ENCODE peak calls at places on chromosomes 13 and 19, in seven cellular contexts. Y, H, A, P, U, S and Q are unnamed samples.

GRCh38 chr13:99736541-99736940 is 235.0 kb downstream of the ZIC5 start:
- DNase-seq in A (no peak), Y (no peak), P (no peak), U (no peak), S (no peak), H (no peak), Q (no peak)

GRCh38 chr19:33171222-33171795 is 22.8 kb upstream of the LRP3 start:
- DNase-seq in Y (no peak), H (no peak), S (no peak), P (no peak), A (no peak), U (no peak), Q (no peak)

GRCh38 chr19:16589917-16590316 is 17.7 kb upstream of the SLC35E1 start:
- DNase-seq in U (no peak), A (no peak), P (no peak), Y (no peak), S (no peak), H (no peak), Q (no peak)

GRCh38 chr13:106851251-106851650 is 283.3 kb upstream of the ARGLU1 start:
- DNase-seq in H (no peak), S (no peak), U (no peak), P (no peak), A (no peak), Y (no peak), Q (no peak)

GRCh38 chr13:94061316-94061715 is 418.2 kb downstream of the DCT start:
- DNase-seq in U (no peak), Y (no peak), S (no peak), P (no peak), H (no peak), A (no peak), Q (no peak)

GRCh38 chr19:17339088-17339741 is 1.9 kb downstream of the GTPBP3 start:
- DNase-seq in U (no peak), P (no peak), H (no peak), Y (no peak), S (no peak), A (no peak), Q (no peak)

GRCh38 chr19:35986664-35987570 is 8.1 kb upstream of the SDHAF1 start:
- DNase-seq in A (no peak), S (peak; percentile 32), P (no peak), H (no peak), U (no peak), Y (peak; percentile 62), Q (peak; percentile 33)

GRCh38 chr19:17357078-17357666 is 19.8 kb downstream of the GTPBP3 start:
- DNase-seq in S (no peak), H (no peak), U (no peak), Y (no peak), P (no peak), A (no peak), Q (no peak)

GRCh38 chr19:33705860-33706259 is 84.1 kb downstream of the CHST8 start:
- DNase-seq in Y (no peak), U (no peak), P (no peak), H (no peak), A (no peak), S (no peak), Q (no peak)

GRCh38 chr19:8302357-8302691 is 5.8 kb downstream of the CD320 start:
- DNase-seq in U (peak; percentile 15), A (no peak), S (peak; percentile 10), Y (peak; percentile 71), P (no peak), H (peak; percentile 5), Q (no peak)

GRCh38 chr19:21588202-21588601 is 82.8 kb downstream of the ZNF429 start:
- DNase-seq in Y (no peak), S (peak; percentile 49), H (no peak), U (no peak), P (no peak), A (no peak), Q (no peak)

GRCh38 chr19:41456342-41456918 is 13.5 kb downstream of the ERICH4 start:
- DNase-seq in P (no peak), Y (no peak), A (no peak), H (no peak), S (no peak), U (peak; percentile 39), Q (no peak)

GRCh38 chr13:23828866-23829265 is 60.3 kb downstream of the MIPEP start:
- DNase-seq in S (no peak), Y (no peak), H (no peak), A (no peak), P (no peak), U (no peak), Q (no peak)

GRCh38 chr13:94251801-94252200 is 227.7 kb downstream of the DCT start:
- DNase-seq in H (peak; percentile 66), S (peak; percentile 27), A (no peak), Y (peak; percentile 59), P (no peak), U (no peak), Q (no peak)

GRCh38 chr13:83365723-83366122 is 516.6 kb downstream of the SLITRK1 start:
- DNase-seq in Y (no peak), A (no peak), H (no peak), S (no peak), U (no peak), P (no peak), Q (no peak)

GRCh38 chr13:112831196-112831595 is 137.8 kb upstream of the MCF2L start:
- DNase-seq in U (no peak), P (no peak), S (no peak), A (no peak), H (no peak), Y (no peak), Q (no peak)

DNA sequence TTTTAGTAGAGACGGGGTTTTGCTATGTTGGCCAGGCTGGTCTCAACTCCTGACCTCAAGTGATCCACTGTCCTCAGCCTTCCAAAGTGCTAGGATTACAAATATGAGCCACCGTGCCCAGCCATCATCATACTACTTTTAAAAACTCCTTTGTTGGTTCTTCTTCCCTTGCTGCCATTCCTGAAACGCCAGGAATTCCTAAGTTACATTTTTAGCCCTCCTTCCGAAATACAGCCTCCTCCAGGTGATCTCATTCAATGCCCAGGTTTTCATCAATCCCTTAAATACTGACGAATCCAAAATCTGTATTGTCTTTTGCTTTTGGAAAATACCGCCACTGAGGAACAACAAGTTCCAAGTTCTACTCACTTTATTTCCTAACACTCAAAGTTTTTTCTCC is 25.3 kb upstream of the EBPL start:
- DNase-seq in Y (no peak), A (no peak), U (no peak), S (no peak), H (no peak), P (no peak), Q (no peak)
- H3K36me3 ChIP-seq in Y (no peaks in the 10 kb centered on the region), A (peaks cover 7% of the 10 kb centered on the region), U (peaks cover under 1% of the 10 kb centered on the region), S (peaks cover 2% of the 10 kb centered on the region), H (no peaks in the 10 kb centered on the region), P (peaks cover 9% of the 10 kb centered on the region), Q (no peaks in the 10 kb centered on the region)

DNA sequence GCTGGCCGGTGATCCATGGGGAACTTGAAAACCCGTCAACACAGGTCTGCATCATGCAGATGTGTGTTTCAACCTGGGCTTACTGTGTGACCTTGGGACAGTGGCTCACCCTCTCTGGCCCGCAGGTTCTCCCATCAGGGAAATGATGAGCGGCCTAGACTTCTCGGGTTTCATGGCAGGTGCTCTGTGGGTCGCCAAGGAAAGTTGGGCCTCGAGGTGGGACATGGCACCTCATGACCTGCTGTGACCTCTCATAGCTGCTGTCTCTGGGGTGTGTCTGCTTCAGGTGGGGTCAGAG is 50.8 kb upstream of the NFIC start:
- DNase-seq in S (no peak), Y (no peak), A (no peak), H (no peak), P (no peak), U (no peak), Q (no peak)
- H3K27me3 ChIP-seq in S (no peaks in the 10 kb centered on the region), Y (peaks cover 55% of the 10 kb centered on the region), A (peaks cover under 1% of the 10 kb centered on the region), H (no peaks in the 10 kb centered on the region), P (peaks cover 10% of the 10 kb centered on the region), U (peaks cover 10% of the 10 kb centered on the region), Q (no peaks in the 10 kb centered on the region)

GRCh38 chr19:14150041-14150769 is 13.8 kb upstream of the ASF1B start:
- DNase-seq in P (no peak), H (no peak), U (no peak), S (no peak), A (no peak), Y (no peak), Q (no peak)
- H3K4me3 ChIP-seq in P (peak overlapping the region; percentile 59), H (no peak overlapping the region), U (peak overlapping the region; percentile 28), S (no peak overlapping the region), A (peak overlapping the region; percentile 60), Y (peak overlapping the region; percentile 22), Q (no peak overlapping the region)

GRCh38 chr19:51699170-51699569 is 6.0 kb downstream of the SPACA6 start:
- DNase-seq in S (no peak), U (no peak), P (no peak), H (no peak), A (no peak), Y (no peak), Q (no peak)

GRCh38 chr19:51696606-51697005 is 3.5 kb downstream of the SPACA6 start:
- DNase-seq in H (no peak), S (no peak), A (no peak), U (no peak), P (no peak), Y (no peak), Q (no peak)

GRCh38 chr19:51697169-51697776 is 4.1 kb downstream of the SPACA6 start:
- DNase-seq in Y (no peak), H (no peak), A (no peak), S (no peak), U (no peak), P (no peak), Q (no peak)

GRCh38 chr19:51695702-51696315 is 2.7 kb downstream of the SPACA6 start:
- DNase-seq in H (no peak), A (no peak), S (no peak), P (no peak), Y (no peak), U (no peak), Q (no peak)

DNA sequence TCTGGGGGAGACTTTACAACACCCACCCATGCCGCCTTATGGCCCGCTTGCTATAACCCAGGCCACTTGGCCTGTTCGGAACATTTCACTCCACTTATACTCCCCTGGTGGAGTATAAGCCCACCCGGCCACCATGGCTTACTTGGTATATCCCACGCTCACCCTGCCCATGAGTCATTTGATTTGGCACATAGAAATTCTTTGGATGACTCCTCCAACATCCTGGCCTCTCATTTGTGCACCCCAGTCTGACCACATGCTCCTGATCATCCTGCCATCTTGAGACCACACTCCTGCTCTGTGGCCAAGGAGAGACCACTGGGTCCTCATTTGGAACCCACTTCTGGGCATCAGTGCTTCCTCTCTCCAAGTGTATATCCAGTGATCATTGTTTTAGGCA is 5.2 kb downstream of the SPACA6 start:
- DNase-seq in U (no peak), S (no peak), A (no peak), Y (no peak), H (no peak), P (no peak), Q (no peak)
- H3K36me3 ChIP-seq in U (no peaks in the 10 kb centered on the region), S (no peaks in the 10 kb centered on the region), A (peaks cover 10% of the 10 kb centered on the region), Y (no peaks in the 10 kb centered on the region), H (no peaks in the 10 kb centered on the region), P (no peaks in the 10 kb centered on the region), Q (no peaks in the 10 kb centered on the region)

DNA sequence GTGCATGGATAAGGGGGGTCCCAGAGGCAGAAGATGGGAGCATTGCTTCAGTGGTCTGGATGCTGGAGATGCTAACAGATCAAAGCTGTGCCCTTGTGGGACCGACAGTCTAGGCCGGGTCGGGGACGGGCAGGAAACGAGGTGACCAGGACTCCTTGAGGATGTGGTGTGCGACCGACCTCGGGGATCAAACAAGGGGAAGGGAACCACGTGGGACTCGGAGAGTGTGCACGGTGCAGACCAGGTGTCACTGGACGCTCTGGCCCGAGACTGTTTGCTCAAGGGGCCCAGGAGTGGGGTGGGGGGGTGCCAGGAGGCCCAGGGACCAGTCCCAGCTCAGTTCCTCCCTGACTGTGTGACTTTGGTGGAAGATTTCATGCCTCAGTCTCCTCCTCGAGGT is 6.0 kb downstream of the NFIC start:
- DNase-seq in A (no peak), S (peak; percentile 62), U (no peak), P (no peak), Y (no peak), H (no peak), Q (no peak)
- H3K27me3 ChIP-seq in A (no peaks in the 10 kb centered on the region), S (no peaks in the 10 kb centered on the region), U (no peaks in the 10 kb centered on the region), P (no peaks in the 10 kb centered on the region), Y (no peaks in the 10 kb centered on the region), H (no peaks in the 10 kb centered on the region), Q (no peaks in the 10 kb centered on the region)